ENCODE peak calls at places on chromosomes 13 and 19, in four cellular contexts. H is stimulated activated CD4-positive, alpha-beta T cell treated with anti-CD3 and anti-CD28 coated beads, Interleukin-1b, Interleukin-23, amount 100 ng/mL, for 4 hours; O is left ventricle myocardium inferior; Q is posterior cingulate gyrus. N is an unnamed sample.

GRCh38 chr19:50488795-50489194 is 12.1 kb upstream of the GARIN5A start:
- DNase-seq in Q (no peak), H (no peak), O (no peak), N (no peak)

GRCh38 chr13:113669871-113670341 is 2.9 kb downstream of the GRK1 start:
- DNase-seq in O (peak; percentile 4), Q (no peak), H (no peak), N (no peak)

GRCh38 chr19:41373993-41374392 is 2.3 kb upstream of the TMEM91 start:
- DNase-seq in Q (peak; percentile 82), H (no peak), O (peak; percentile 90), N (peak; percentile 97)

GRCh38 chr19:8185343-8186068 is 23.7 kb upstream of the CERS4 start:
- DNase-seq in H (no peak), Q (no peak), O (no peak), N (no peak)

GRCh38 chr13:46983881-46984280 is 87.0 kb upstream of the HTR2A start:
- DNase-seq in Q (no peak), O (no peak), H (no peak), N (no peak)

GRCh38 chr19:53308339-53308811 is 25.2 kb upstream of the ZNF845 start:
- DNase-seq in O (peak; percentile 16), H (no peak), Q (peak; percentile 9), N (peak; percentile 19)

GRCh38 chr13:30091035-30091434 is 216.3 kb downstream of the KATNAL1 start:
- DNase-seq in H (no peak), O (no peak), Q (no peak), N (no peak)

GRCh38 chr19:44988896-44989563 is 12.2 kb upstream of the RELB start:
- DNase-seq in Q (peak; percentile 58), O (peak; percentile 40), H (peak; percentile 55), N (peak; percentile 63)

GRCh38 chr19:1206733-1207301 is 1.2 kb downstream of the STK11 start:
- DNase-seq in Q (no peak), H (no peak), O (no peak), N (no peak)

GRCh38 chr13:27712421-27712820 is 79.9 kb upstream of the GSX1 start:
- DNase-seq in O (no peak), H (peak; percentile 2), Q (no peak), N (peak; percentile 12)

GRCh38 chr19:54470991-54471782 is 1.9 kb downstream of the CDC42EP5 start:
- DNase-seq in Q (peak; percentile 29), H (no peak), O (peak; percentile 52), N (no peak)

GRCh38 chr13:47671762-47672161 is 329.3 kb downstream of the SUCLA2 start:
- DNase-seq in Q (no peak), O (no peak), H (no peak), N (no peak)

GRCh38 chr19:17335575-17335974 is 920 bp upstream of the ANO8 start:
- DNase-seq in O (no peak), Q (no peak), H (no peak), N (no peak)

GRCh38 chr19:33654840-33655508 is 33.2 kb downstream of the CHST8 start:
- DNase-seq in O (no peak), Q (no peak), H (no peak), N (no peak)

GRCh38 chr19:38039966-38040365 is 133.0 kb downstream of the SIPA1L3 start:
- DNase-seq in H (no peak), Q (no peak), O (no peak), N (peak; percentile 70)

GRCh38 chr19:57648336-57649003 is 15.5 kb downstream of the ZNF211 start:
- DNase-seq in Q (no peak), O (no peak), H (no peak), N (no peak)

GRCh38 chr19:19053508-19054314 is 10.1 kb upstream of the SLC25A42 start:
- DNase-seq in O (peak; percentile 76), Q (peak; percentile 59), H (peak; percentile 53), N (peak; percentile 65)

GRCh38 chr13:99997702-99998219 is 16.2 kb downstream of the ZIC2 start:
- DNase-seq in O (no peak), H (no peak), Q (no peak), N (no peak)

GRCh38 chr13:105118577-105118976 is 1416.9 kb downstream of the EFNB2 start:
- DNase-seq in H (no peak), Q (no peak), O (no peak), N (no peak)

GRCh38 chr13:94608586-94608985 is 6.9 kb downstream of the GPR180 start:
- DNase-seq in Q (no peak), O (no peak), H (no peak), N (no peak)

GRCh38 chr19:771332-771785 is 20.4 kb downstream of the MISP start:
- DNase-seq in H (no peak), Q (no peak), O (no peak), N (peak; percentile 69)

GRCh38 chr13:26941345-26942174 is 181.0 kb upstream of the GPR12 start:
- DNase-seq in Q (no peak), H (no peak), O (no peak), N (peak; percentile 47)

GRCh38 chr19:11418518-11419506 is at the start of gene RGL3:
- DNase-seq in Q (no peak), O (peak; percentile 67), H (no peak), N (no peak)

GRCh38 chr13:112113355-112113754 is 46.4 kb downstream of the SOX1 start:
- DNase-seq in O (no peak), Q (no peak), H (no peak), N (no peak)

GRCh38 chr13:100835695-100836094 is 161.1 kb upstream of the TMTC4 start:
- DNase-seq in Q (no peak), O (no peak), H (no peak), N (no peak)

GRCh38 chr13:24053505-24054251 is 106.8 kb upstream of the SPATA13 start:
- DNase-seq in O (no peak), H (peak; percentile 41), Q (peak; percentile 62), N (peak; percentile 67)

GRCh38 chr19:46787040-46787330 is 1.4 kb downstream of the SLC1A5 start:
- DNase-seq in Q (no peak), O (no peak), H (no peak), N (no peak)

GRCh38 chr13:85806553-85807175 is 7.4 kb upstream of the SLITRK6 start:
- DNase-seq in O (no peak), H (no peak), Q (no peak), N (peak; percentile 36)

GRCh38 chr19:52138614-52139290 is 986 bp downstream of the ZNF616 start:
- DNase-seq in H (peak; percentile 3), Q (peak; percentile 5), O (no peak), N (peak; percentile 13)

GRCh38 chr13:30133976-30134375 is 173.4 kb downstream of the KATNAL1 start:
- DNase-seq in Q (no peak), H (no peak), O (no peak), N (peak; percentile 51)

GRCh38 chr13:50174630-50175029 is 159.4 kb downstream of the KCNRG start:
- DNase-seq in O (no peak), Q (no peak), H (no peak), N (no peak)

GRCh38 chr19:49327878-49328544 is 3.0 kb upstream of the SLC6A16 start:
- DNase-seq in H (no peak), O (no peak), Q (no peak), N (peak; percentile 29)

GRCh38 chr19:49692102-49692599 is 1.2 kb downstream of the CPT1C start:
- DNase-seq in H (no peak), Q (peak; percentile 75), O (no peak), N (no peak)

GRCh38 chr19:18777725-18778389 is 13.2 kb downstream of the COMP start:
- DNase-seq in H (no peak), O (no peak), Q (no peak), N (no peak)

GRCh38 chr19:53112286-53112685 is 9.1 kb upstream of the ZNF160 start:
- DNase-seq in H (no peak), Q (no peak), O (no peak), N (no peak)

GRCh38 chr19:37217855-37218591 is at the start of gene ZNF383:
- DNase-seq in O (peak; percentile 88), H (peak; percentile 71), Q (peak; percentile 90), N (peak; percentile 90)

GRCh38 chr13:40087021-40088002 is 431.9 kb downstream of the COG6 start:
- DNase-seq in H (no peak), Q (no peak), O (no peak), N (no peak)

GRCh38 chr13:45615501-45616101 is at the start of gene ERICH6B:
- DNase-seq in H (no peak), O (peak; percentile 19), Q (peak; percentile 68), N (peak; percentile 14)

GRCh38 chr13:31394491-31394890 is 194.7 kb downstream of the B3GLCT start:
- DNase-seq in O (no peak), Q (no peak), H (no peak), N (no peak)